ENCODE peak calls at places on chromosomes 13 and 19, in ten cellular contexts. A, J, O, K, L, U, Y, T, Q and C are unnamed samples.

GRCh38 chr19:55440411-55441105 is 2.5 kb downstream of the SHISA7 start:
- DNase-seq in A (no peak), J (no peak), O (no peak), K (no peak), L (no peak), U (no peak), Y (no peak), T (no peak), Q (peak; percentile 84), C (peak; percentile 71)

GRCh38 chr13:78491978-78492377 is 111.4 kb downstream of the POU4F1 start:
- DNase-seq in A (no peak), J (no peak), O (no peak), K (no peak), L (no peak), U (no peak), Y (no peak), T (no peak), Q (no peak), C (no peak)

GRCh38 chr13:27619093-27619705 is 1.1 kb downstream of the LNX2 start:
- DNase-seq in A (no peak), J (no peak), O (peak; percentile 9), K (no peak), L (peak; percentile 54), U (no peak), Y (no peak), T (no peak), Q (no peak), C (peak; percentile 60)

GRCh38 chr13:21670883-21671792 is at the start of gene FGF9:
- DNase-seq in A (no peak), J (peak; percentile 78), O (peak; percentile 84), K (peak; percentile 47), L (peak; percentile 82), U (peak; percentile 7), Y (peak; percentile 65), T (peak; percentile 93), Q (peak; percentile 73), C (peak; percentile 84)

GRCh38 chr19:45446944-45447343 is 20.9 kb upstream of the FOSB start:
- DNase-seq in A (no peak), J (no peak), O (no peak), K (no peak), L (no peak), U (no peak), Y (no peak), T (no peak), Q (no peak), C (no peak)

GRCh38 chr13:34256236-34256635 is 438.3 kb downstream of the RFC3 start:
- DNase-seq in A (no peak), J (no peak), O (peak; percentile 58), K (no peak), L (no peak), U (no peak), Y (no peak), T (no peak), Q (no peak), C (no peak)

GRCh38 chr13:106233336-106233735 is 302.1 kb downstream of the EFNB2 start:
- DNase-seq in A (no peak), J (no peak), O (no peak), K (no peak), L (no peak), U (no peak), Y (no peak), T (no peak), Q (no peak), C (no peak)

GRCh38 chr19:7417671-7418324 is 69.1 kb downstream of the ARHGEF18 start:
- DNase-seq in A (no peak), J (no peak), O (no peak), K (no peak), L (no peak), U (no peak), Y (no peak), T (no peak), Q (peak; percentile 15), C (no peak)

GRCh38 chr13:98877466-98877865 is 100.4 kb downstream of the DOCK9 start:
- DNase-seq in A (no peak), J (no peak), O (no peak), K (no peak), L (no peak), U (no peak), Y (no peak), T (no peak), Q (no peak), C (no peak)

GRCh38 chr19:23098988-23099387 is 17.8 kb upstream of the ZNF730 start:
- DNase-seq in A (no peak), J (no peak), O (no peak), K (no peak), L (no peak), U (no peak), Y (no peak), T (no peak), Q (peak; percentile 27), C (peak; percentile 33)

GRCh38 chr13:113399755-113400149 is 35.8 kb upstream of the GRTP1 start:
- DNase-seq in A (no peak), J (no peak), O (no peak), K (no peak), L (no peak), U (no peak), Y (no peak), T (peak; percentile 23), Q (no peak), C (no peak)

GRCh38 chr13:95605426-95606125 is 38.9 kb downstream of the DZIP1 start:
- DNase-seq in A (no peak), J (no peak), O (no peak), K (no peak), L (no peak), U (no peak), Y (no peak), T (no peak), Q (no peak), C (no peak)

GRCh38 chr19:46951236-46951986 is 68.2 kb upstream of the NPAS1 start:
- DNase-seq in A (no peak), J (no peak), O (no peak), K (peak; percentile 94), L (no peak), U (no peak), Y (no peak), T (peak; percentile 93), Q (no peak), C (no peak)

GRCh38 chr19:31260171-31260933 is 88.9 kb downstream of the TSHZ3 start:
- DNase-seq in A (no peak), J (no peak), O (no peak), K (no peak), L (no peak), U (no peak), Y (no peak), T (no peak), Q (no peak), C (no peak)
- TF ChIP-seq POLR2A in A (no peak), J (no peak), O (no peak), K (no peak), L (no peak), U (no peak), Y (no peak), T (no peak), Q (no peak), C (no peak)

DNA sequence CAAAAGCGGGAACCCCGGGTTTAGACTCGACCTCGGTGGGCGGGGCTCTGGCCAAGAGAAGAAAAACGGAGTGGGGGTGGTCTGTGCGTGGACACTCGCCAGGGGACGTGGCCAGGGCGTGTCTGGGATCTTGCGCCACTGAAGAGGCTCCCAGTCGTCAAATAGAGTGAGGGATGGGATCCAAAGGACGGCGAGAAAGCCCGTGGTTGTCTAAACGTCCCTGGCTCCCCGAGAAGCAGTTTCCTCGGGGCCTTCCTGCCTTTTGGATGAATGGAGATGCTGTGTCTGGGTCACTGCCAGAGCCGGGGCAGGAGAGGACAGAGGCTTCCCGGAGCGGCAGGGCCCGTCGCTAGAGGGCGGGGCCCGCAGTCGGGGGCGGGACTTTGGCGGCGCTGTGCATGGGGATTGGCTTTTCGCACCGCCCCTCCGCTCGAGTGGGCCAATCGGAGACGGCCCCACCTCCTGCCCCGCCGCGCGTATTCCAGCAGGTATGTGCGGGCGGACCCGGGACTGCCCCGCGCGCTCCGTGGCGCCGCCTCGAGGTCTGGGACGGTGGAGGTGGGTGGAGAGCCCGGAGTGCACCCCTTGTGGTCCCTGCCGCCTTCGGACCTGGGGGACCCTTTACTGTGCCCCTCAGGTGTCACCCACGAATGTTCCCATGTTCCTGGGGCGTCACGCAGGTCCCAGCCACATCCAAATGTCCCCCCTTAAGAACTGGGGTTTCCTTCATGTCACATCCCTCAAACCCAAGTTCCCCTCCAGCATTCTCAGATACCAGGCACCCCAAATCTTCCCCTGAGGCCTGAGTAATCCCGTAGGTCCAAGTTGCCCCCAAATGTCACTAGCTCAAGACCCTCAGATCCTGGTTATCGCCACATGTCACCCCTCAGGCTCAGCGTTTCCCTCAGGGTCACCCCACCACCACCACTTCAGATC is 38.4 kb downstream of the ZSWIM4 start:
- DNase-seq in A (peak; percentile 60), J (peak; percentile 97), O (peak; percentile 31), K (peak; percentile 62), L (peak; percentile 96), U (no peak), Y (peak; percentile 96), T (peak; percentile 97), Q (peak; percentile 95), C (peak; percentile 95)
- TF ChIP-seq POLR2A in A (peak; percentile 21), J (no peak), O (no peak), K (no peak), L (peak; percentile 26), U (peak; percentile 69), Y (peak; percentile 63), T (peak; percentile 27), Q (peak; percentile 67), C (peak; percentile 85)

GRCh38 chr19:44051654-44052402 is at the start of gene ZNF223:
- DNase-seq in A (peak; percentile 30), J (peak; percentile 99), O (peak; percentile 84), K (peak; percentile 98), L (peak; percentile 95), U (peak; percentile 69), Y (peak; percentile 97), T (peak; percentile 97), Q (peak; percentile 79), C (peak; percentile 77)
- TF ChIP-seq POLR2A in A (no peak), J (peak; percentile 49), O (no peak), K (peak; percentile 27), L (peak; percentile 30), U (no peak), Y (no peak), T (no peak), Q (no peak), C (peak; percentile 41)

DNA sequence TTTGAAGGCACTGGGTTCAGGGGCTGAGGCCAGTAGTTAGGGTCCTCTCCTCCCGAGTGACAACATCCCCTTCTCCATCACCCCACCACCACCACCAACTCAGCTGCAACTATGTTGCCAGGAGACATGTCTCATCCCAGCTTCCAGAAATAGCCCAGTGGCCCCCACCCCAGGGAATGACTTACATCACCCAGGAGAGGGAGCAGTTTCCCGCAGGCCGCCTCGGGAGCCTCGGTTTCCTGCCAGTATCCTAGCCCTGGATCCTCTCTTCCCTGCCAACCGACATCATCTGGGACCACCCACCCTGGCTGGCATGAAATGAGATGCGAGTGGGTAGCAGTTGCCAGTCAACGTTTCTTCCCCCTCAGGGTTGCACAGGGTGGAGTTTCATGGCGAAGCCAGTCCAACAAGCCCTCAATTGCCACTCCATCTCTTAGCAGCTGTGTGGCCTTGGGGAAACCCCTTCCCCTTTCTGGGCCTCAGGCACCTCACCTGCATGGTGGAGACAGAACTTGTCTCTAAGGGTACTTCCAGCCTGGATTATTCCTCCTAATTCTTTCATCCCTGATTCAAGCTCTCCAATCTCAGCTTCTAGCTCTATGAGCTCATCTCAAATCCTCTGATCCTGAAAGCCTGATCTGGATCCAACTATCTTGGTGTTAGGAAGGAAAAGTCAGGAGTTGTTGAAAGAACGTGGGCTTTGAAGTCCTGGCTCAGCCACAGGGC is 3.9 kb upstream of the GSK3A start:
- DNase-seq in A (no peak), J (peak; percentile 90), O (no peak), K (peak; percentile 94), L (peak; percentile 74), U (no peak), Y (peak; percentile 82), T (peak; percentile 80), Q (peak; percentile 65), C (no peak)
- TF ChIP-seq POLR2A in A (no peak), J (no peak), O (no peak), K (no peak), L (no peak), U (peak; percentile 53), Y (no peak), T (no peak), Q (peak; percentile 18), C (no peak)